ENCODE peak calls at places on chromosomes 16 and 17, in eight cellular contexts. F, N, S, Z, T, R, I and B are unnamed samples.

GRCh38 chr16:53781023-53781605 is 77.2 kb downstream of the FTO start:
- DNase-seq in S (no peak), N (no peak), T (no peak), R (no peak), F (no peak), I (no peak), Z (no peak), B (no peak)

GRCh38 chr16:12318661-12319463 is 342.3 kb downstream of the SNX29 start:
- DNase-seq in T (no peak), I (no peak), F (no peak), R (no peak), Z (no peak), S (no peak), N (peak), B (no peak)

GRCh38 chr17:14301279-14301760 is 439 bp downstream of the HS3ST3B1 start:
- DNase-seq in T (no peak), R (peak), S (no peak), N (no peak), I (peak), Z (peak), F (peak), B (peak)

GRCh38 chr17:12386240-12386639 is 279.4 kb upstream of the MYOCD start:
- DNase-seq in F (no peak), R (no peak), S (no peak), I (no peak), T (no peak), Z (no peak), N (no peak), B (no peak)

GRCh38 chr17:39153541-39154111 is 2.2 kb upstream of the PLXDC1 start:
- DNase-seq in T (peak), N (peak), F (peak), Z (peak), I (peak), S (peak), R (peak), B (peak)

GRCh38 chr17:68704897-68705296 is 103.7 kb upstream of the FAM20A start:
- DNase-seq in N (no peak), I (no peak), F (no peak), T (peak), R (no peak), S (no peak), Z (no peak), B (no peak)

GRCh38 chr17:77475012-77475976 is 334.5 kb downstream of the SEC14L1 start:
- DNase-seq in T (peak), Z (peak), I (peak), R (peak), F (peak), N (no peak), S (no peak), B (peak)

GRCh38 chr16:51544850-51545467 is 393.9 kb upstream of the SALL1 start:
- DNase-seq in S (no peak), R (no peak), N (no peak), T (no peak), Z (no peak), F (no peak), I (no peak), B (no peak)

GRCh38 chr16:71930013-71930563 is 34.8 kb downstream of the IST1 start:
- DNase-seq in S (no peak), I (no peak), Z (no peak), F (no peak), R (no peak), N (no peak), T (no peak), B (no peak)

GRCh38 chr17:66805567-66805966 is 29.4 kb upstream of the CACNG5 start:
- DNase-seq in T (no peak), S (no peak), Z (no peak), N (no peak), F (no peak), I (no peak), R (no peak), B (no peak)

GRCh38 chr16:28260193-28260592 is 32.1 kb upstream of the SBK1 start:
- DNase-seq in R (no peak), T (peak), Z (no peak), I (no peak), F (no peak), N (no peak), S (no peak), B (no peak)

GRCh38 chr17:62739666-62740065 is 68.4 kb downstream of the MARCHF10 start:
- DNase-seq in I (no peak), F (no peak), T (no peak), N (no peak), R (no peak), S (no peak), Z (no peak), B (no peak)

GRCh38 chr16:69501956-69502457 is 63.8 kb upstream of the NFAT5 start:
- DNase-seq in Z (no peak), I (no peak), S (no peak), R (no peak), T (no peak), F (no peak), N (no peak), B (no peak)

GRCh38 chr17:661509-661908 is 53.1 kb downstream of the VPS53 start:
- DNase-seq in Z (no peak), R (no peak), I (no peak), N (no peak), F (no peak), T (no peak), S (no peak), B (no peak)

GRCh38 chr17:20143740-20144139 is 134.6 kb downstream of the SPECC1 start:
- DNase-seq in I (no peak), N (no peak), F (no peak), R (no peak), Z (no peak), T (no peak), S (no peak), B (no peak)

GRCh38 chr16:88907768-88908167 is 41.3 kb upstream of the PABPN1L start:
- DNase-seq in N (no peak), T (peak), R (no peak), Z (no peak), F (peak), I (no peak), S (no peak), B (no peak)

GRCh38 chr17:31564883-31565297 is 173.4 kb downstream of the RAB11FIP4 start:
- DNase-seq in S (no peak), N (no peak), Z (no peak), I (no peak), F (peak), T (peak), R (no peak), B (no peak)

GRCh38 chr17:81074440-81074839 is 39.5 kb downstream of the BAIAP2 start:
- DNase-seq in N (no peak), S (no peak), Z (no peak), F (no peak), I (no peak), T (no peak), R (no peak), B (no peak)

GRCh38 chr16:17359778-17360177 is 111.0 kb downstream of the XYLT1 start:
- DNase-seq in I (peak), F (peak), S (no peak), T (peak), N (peak), R (peak), Z (no peak), B (peak)

GRCh38 chr17:81913394-81914102 is 2.3 kb upstream of the PCYT2 start:
- DNase-seq in F (no peak), T (no peak), I (no peak), S (no peak), Z (no peak), R (no peak), N (no peak), B (no peak)

GRCh38 chr17:74522381-74523090 is 8.7 kb downstream of the CD300LB start:
- DNase-seq in F (no peak), N (no peak), I (no peak), T (no peak), S (peak), R (no peak), Z (no peak), B (no peak)

GRCh38 chr17:49515196-49515770 is 20.2 kb downstream of the NGFR start:
- DNase-seq in N (peak), Z (no peak), T (peak), S (peak), I (no peak), R (no peak), F (peak), B (no peak)

GRCh38 chr17:41549596-41550039 is 21.5 kb upstream of the KRT19 start:
- DNase-seq in I (no peak), N (peak), Z (no peak), F (no peak), T (no peak), S (no peak), R (no peak), B (no peak)

GRCh38 chr16:51163366-51163765 is 12.3 kb upstream of the SALL1 start:
- DNase-seq in Z (no peak), F (no peak), N (no peak), T (no peak), S (no peak), I (no peak), R (no peak), B (no peak)

GRCh38 chr17:39928868-39929651 is 1.5 kb downstream of the LRRC3C start:
- DNase-seq in T (peak), Z (no peak), I (no peak), R (no peak), N (no peak), S (no peak), F (peak), B (no peak)

GRCh38 chr16:66127459-66128362 is 238.8 kb upstream of the CDH5 start:
- DNase-seq in I (no peak), R (no peak), T (peak), N (no peak), F (no peak), Z (no peak), S (no peak), B (no peak)

GRCh38 chr16:85912271-85912974 is 13.5 kb downstream of the IRF8 start:
- DNase-seq in S (no peak), N (peak), R (no peak), F (no peak), Z (no peak), I (no peak), T (peak), B (no peak)

GRCh38 chr17:18937981-18938691 is 13.8 kb upstream of the SLC5A10 start:
- DNase-seq in I (no peak), R (no peak), F (no peak), S (no peak), N (peak), Z (no peak), T (no peak), B (no peak)

GRCh38 chr16:88341551-88342290 is 41.0 kb upstream of the ZNF469 start:
- DNase-seq in S (no peak), F (peak), R (no peak), N (no peak), I (no peak), Z (no peak), T (no peak), B (no peak)

GRCh38 chr17:40095944-40096791 is 4.2 kb downstream of the NR1D1 start:
- DNase-seq in Z (peak), S (no peak), I (peak), R (peak), F (peak), T (no peak), N (no peak), B (peak)

GRCh38 chr16:65494080-65494479 is 372.2 kb upstream of the CDH11 start:
- DNase-seq in S (no peak), N (no peak), T (no peak), R (no peak), F (no peak), Z (no peak), I (no peak), B (no peak)

GRCh38 chr17:48835971-48836370 is 5.1 kb downstream of the CALCOCO2 start:
- DNase-seq in R (no peak), Z (peak), N (no peak), F (no peak), S (no peak), T (no peak), I (no peak), B (peak)

GRCh38 chr16:28494141-28494851 is at the start of gene APOBR:
- DNase-seq in T (no peak), F (peak), Z (peak), R (peak), I (peak), N (peak), S (no peak), B (peak)

GRCh38 chr16:967077-967541 is 3.7 kb downstream of the LMF1 start:
- DNase-seq in S (no peak), I (no peak), F (peak), R (no peak), Z (no peak), N (no peak), T (no peak), B (no peak)

GRCh38 chr17:51164911-51165679 is 1.1 kb upstream of the NME2 start:
- DNase-seq in S (no peak), I (no peak), Z (no peak), F (peak), T (no peak), N (no peak), R (no peak), B (no peak)

GRCh38 chr17:79010304-79010646 is 711 bp upstream of the CANT1 start:
- DNase-seq in Z (no peak), N (no peak), F (peak), T (no peak), I (no peak), R (no peak), S (no peak), B (no peak)

GRCh38 chr17:39171933-39172332 is 6.0 kb upstream of the ARL5C start:
- DNase-seq in I (no peak), T (no peak), N (no peak), Z (no peak), R (no peak), F (no peak), S (no peak), B (no peak)

GRCh38 chr16:78460428-78460827 is 361.0 kb downstream of the WWOX start:
- DNase-seq in I (no peak), S (no peak), T (no peak), Z (no peak), N (no peak), F (no peak), R (no peak), B (no peak)